ENCODE peak calls at places on chromosomes 4 and X, in six cellular contexts. J is WERI-Rb-1; P is activated naive CD4-positive, alpha-beta T cell treated with anti-CD3 and anti-CD28 coated beads, Interleukin-2, amount 50 U/mL, for 16 hours; S is nephron progenitor cell; W is hypothalamus; K is EL. D is an unnamed sample.

GRCh38 chrX:150975655-150976390 is 7.3 kb upstream of the HMGB3 start:
- DNase-seq in J (no peak), S (no peak), K (no peak), P (no peak), W (no peak), D (no peak)

GRCh38 chr4:12041828-12042227 is 613.1 kb upstream of the HS3ST1 start:
- DNase-seq in K (no peak), W (no peak), J (peak; percentile 42), P (no peak), S (peak; percentile 5), D (no peak)

GRCh38 chr4:86019906-86020305 is 339.9 kb downstream of the MAPK10 start:
- DNase-seq in K (no peak), P (no peak), S (no peak), J (no peak), W (no peak), D (no peak)

GRCh38 chr4:2246384-2247127 is 4.6 kb upstream of the HAUS3 start:
- DNase-seq in K (no peak), J (peak; percentile 6), W (no peak), S (peak; percentile 2), P (peak; percentile 10), D (no peak)

GRCh38 chr4:2800691-2801596 is 8.1 kb downstream of the SH3BP2 start:
- DNase-seq in P (peak; percentile 18), J (peak; percentile 86), K (peak; percentile 72), W (peak; percentile 84), S (peak; percentile 71), D (peak; percentile 54)

GRCh38 chr4:26321326-26322276 is 787 bp downstream of the RBPJ start:
- DNase-seq in P (peak; percentile 43), W (peak; percentile 29), J (peak; percentile 70), S (peak; percentile 61), K (peak; percentile 31), D (no peak)

GRCh38 chrX:43500996-43501694 is 155.0 kb upstream of the MAOA start:
- DNase-seq in P (no peak), W (no peak), K (no peak), J (no peak), S (no peak), D (no peak)

GRCh38 chr4:146495277-146495676 is 26.5 kb downstream of the SLC10A7 start:
- DNase-seq in P (no peak), J (no peak), K (peak; percentile 63), W (no peak), S (no peak), D (peak; percentile 12)

GRCh38 chr4:38310446-38311043 is 350.3 kb downstream of the PTTG2 start:
- DNase-seq in W (no peak), J (no peak), P (peak; percentile 67), K (no peak), S (no peak), D (no peak)

GRCh38 chrX:14352511-14352910 is 176.8 kb upstream of the GLRA2 start:
- DNase-seq in W (no peak), P (no peak), J (no peak), S (no peak), K (peak; percentile 38), D (peak; percentile 37)

GRCh38 chrX:136200466-136200865 is 50.7 kb downstream of the MAP7D3 start:
- DNase-seq in W (no peak), P (no peak), K (peak; percentile 59), J (no peak), S (no peak), D (peak; percentile 29)

GRCh38 chr4:109465065-109465464 is 31.4 kb downstream of the SEC24B start:
- DNase-seq in P (no peak), S (no peak), W (no peak), J (no peak), K (no peak), D (peak; percentile 17)

GRCh38 chr4:127212701-127213100 is 420.1 kb upstream of the INTU start:
- DNase-seq in P (no peak), S (no peak), W (no peak), K (no peak), J (no peak), D (no peak)

GRCh38 chr4:89799071-89799470 is 37.9 kb downstream of the SNCA start:
- DNase-seq in J (no peak), S (no peak), P (no peak), W (no peak), K (no peak), D (no peak)

GRCh38 chrX:138914751-138915150 is 203.2 kb upstream of the FGF13 start:
- DNase-seq in S (no peak), J (no peak), W (no peak), K (no peak), P (no peak), D (peak; percentile 9)

GRCh38 chr4:140861359-140862181 is 105.4 kb upstream of the TBC1D9 start:
- DNase-seq in W (peak; percentile 20), P (peak; percentile 25), J (peak; percentile 72), S (peak; percentile 55), K (peak; percentile 78), D (peak; percentile 74)

GRCh38 chrX:19156223-19156622 is 34.0 kb upstream of the ADGRG2 start:
- DNase-seq in P (no peak), S (no peak), K (no peak), W (no peak), J (no peak), D (no peak)

GRCh38 chr4:26175905-26176304 is 144.9 kb upstream of the RBPJ start:
- DNase-seq in P (no peak), J (no peak), W (no peak), S (no peak), K (no peak), D (no peak)

GRCh38 chrX:111348363-111348927 is 63.5 kb downstream of the DCX start:
- DNase-seq in P (no peak), J (no peak), W (no peak), S (no peak), K (no peak), D (no peak)

GRCh38 chr4:763922-764321 is 58.3 kb downstream of the PCGF3 start:
- DNase-seq in J (no peak), P (no peak), K (no peak), W (no peak), S (no peak), D (no peak)

GRCh38 chr4:7987148-7987989 is 47.7 kb upstream of the AFAP1 start:
- DNase-seq in K (peak; percentile 73), S (peak; percentile 80), J (peak; percentile 85), P (peak; percentile 72), W (peak; percentile 37), D (peak; percentile 75)

GRCh38 chr4:73692284-73692683 is 48.1 kb upstream of the CXCL8 start:
- DNase-seq in P (no peak), K (no peak), S (no peak), J (no peak), W (no peak), D (no peak)

GRCh38 chr4:18397681-18398080 is 376.1 kb upstream of the LCORL start:
- DNase-seq in K (no peak), P (no peak), W (no peak), S (no peak), J (no peak), D (no peak)

GRCh38 chr4:126051709-126052424 is 737.1 kb downstream of the FAT4 start:
- DNase-seq in J (no peak), P (no peak), S (no peak), K (peak; percentile 36), W (no peak), D (peak; percentile 53)

GRCh38 chr4:53014368-53014767 is 152.3 kb downstream of the RASL11B start:
- DNase-seq in P (no peak), W (no peak), K (no peak), S (no peak), J (no peak), D (no peak)

GRCh38 chrX:136759968-136760367 is 20.8 kb downstream of the ARHGEF6 start:
- DNase-seq in J (no peak), W (no peak), P (no peak), S (no peak), K (no peak), D (no peak)

GRCh38 chrX:13263560-13264251 is 56.1 kb downstream of the ATXN3L start:
- DNase-seq in J (no peak), S (no peak), W (no peak), K (no peak), P (no peak), D (no peak)

GRCh38 chr4:149987777-149988410 is 90.4 kb upstream of the DCLK2 start:
- DNase-seq in W (no peak), K (no peak), J (no peak), P (no peak), S (no peak), D (no peak)

GRCh38 chrX:110310896-110311295 is 7.0 kb downstream of the AMMECR1 start:
- DNase-seq in K (no peak), P (peak; percentile 26), W (no peak), J (no peak), S (no peak), D (no peak)

GRCh38 chr4:51853027-51853682 is 10.2 kb downstream of the DCUN1D4 start:
- DNase-seq in S (no peak), J (no peak), K (no peak), W (no peak), P (no peak), D (no peak)

GRCh38 chrX:108484251-108484650 is 44.6 kb downstream of the COL4A5 start:
- DNase-seq in W (no peak), S (no peak), J (no peak), K (no peak), P (no peak), D (no peak)

GRCh38 chrX:134184936-134185335 is 52.0 kb upstream of the CCDC160 start:
- DNase-seq in P (no peak), J (no peak), K (no peak), S (no peak), W (no peak), D (no peak)

GRCh38 chrX:1468250-1468772 is 15.6 kb upstream of the ASMTL start:
- DNase-seq in J (no peak), K (peak; percentile 77), S (no peak), W (no peak), P (peak; percentile 72), D (peak; percentile 51)

GRCh38 chr4:46387956-46388355 is 2.0 kb downstream of the GABRA2 start:
- DNase-seq in P (no peak), W (no peak), S (no peak), J (no peak), K (no peak), D (no peak)

GRCh38 chrX:129842510-129843208 is 1.0 kb downstream of the ZDHHC9 start:
- DNase-seq in S (no peak), W (peak; percentile 1), P (no peak), K (peak; percentile 18), J (no peak), D (peak; percentile 18)

GRCh38 chr4:145177511-145177905 is 2.9 kb downstream of the OTUD4 start:
- DNase-seq in P (no peak), J (no peak), K (no peak), W (no peak), S (no peak), D (peak; percentile 18)

GRCh38 chr4:101288365-101289145 is 58.8 kb downstream of the PPP3CA start:
- DNase-seq in S (peak; percentile 3), P (no peak), W (no peak), K (no peak), J (no peak), D (no peak)